ENCODE peak calls at places on chromosomes 12 and 14, in six cellular contexts. One of them, this sample, is unnamed.

GRCh38 chr12:105455250-105455649 is 124.8 kb downstream of the C12orf75 start:
- DNase-seq in transverse colon: no peak
- DNase-seq in IMR-90: no peak
- DNase-seq in breast epithelium: no peak
- DNase-seq in stomach: no peak
- DNase-seq in A549: no peak
- DNase-seq in this sample: no peak

GRCh38 chr12:26285401-26285800 is 90.0 kb downstream of the SSPN start:
- DNase-seq in A549: no peak
- DNase-seq in breast epithelium: no peak
- DNase-seq in stomach: no peak
- DNase-seq in IMR-90: no peak
- DNase-seq in transverse colon: no peak
- DNase-seq in this sample: no peak

GRCh38 chr12:67025543-67026114 is 243.5 kb upstream of the CAND1 start:
- DNase-seq in A549: peak
- DNase-seq in stomach: peak
- DNase-seq in breast epithelium: no peak
- DNase-seq in transverse colon: peak
- DNase-seq in IMR-90: no peak
- DNase-seq in this sample: peak

GRCh38 chr14:76461886-76462285 is 85.9 kb downstream of the ESRRB start:
- DNase-seq in A549: no peak
- DNase-seq in IMR-90: no peak
- DNase-seq in transverse colon: no peak
- DNase-seq in breast epithelium: no peak
- DNase-seq in stomach: no peak
- DNase-seq in this sample: no peak

GRCh38 chr14:28755930-28756895 is 10.4 kb upstream of the FOXG1 start:
- DNase-seq in transverse colon: no peak
- DNase-seq in A549: no peak
- DNase-seq in stomach: no peak
- DNase-seq in IMR-90: no peak
- DNase-seq in breast epithelium: no peak
- DNase-seq in this sample: no peak

GRCh38 chr12:105214670-105215375 is 21.2 kb downstream of the APPL2 start:
- DNase-seq in stomach: peak
- DNase-seq in breast epithelium: peak
- DNase-seq in A549: no peak
- DNase-seq in transverse colon: peak
- DNase-seq in IMR-90: no peak
- DNase-seq in this sample: no peak

GRCh38 chr12:95590775-95591174 is 39.5 kb upstream of the USP44 start:
- DNase-seq in breast epithelium: no peak
- DNase-seq in transverse colon: no peak
- DNase-seq in A549: no peak
- DNase-seq in IMR-90: no peak
- DNase-seq in stomach: no peak
- DNase-seq in this sample: no peak

GRCh38 chr12:129109174-129110001 is 256.1 kb downstream of the GLT1D1 start:
- DNase-seq in breast epithelium: no peak
- DNase-seq in transverse colon: no peak
- DNase-seq in A549: no peak
- DNase-seq in IMR-90: no peak
- DNase-seq in stomach: no peak
- DNase-seq in this sample: no peak

GRCh38 chr14:63045234-63045611 is at the start of gene KCNH5:
- DNase-seq in stomach: no peak
- DNase-seq in IMR-90: peak
- DNase-seq in transverse colon: no peak
- DNase-seq in A549: peak
- DNase-seq in breast epithelium: no peak
- DNase-seq in this sample: no peak

GRCh38 chr12:109151457-109151856 is 35.1 kb downstream of the ACACB start:
- DNase-seq in A549: no peak
- DNase-seq in stomach: no peak
- DNase-seq in breast epithelium: no peak
- DNase-seq in transverse colon: no peak
- DNase-seq in IMR-90: no peak
- DNase-seq in this sample: no peak

GRCh38 chr12:109150124-109150640 is 33.8 kb downstream of the ACACB start:
- DNase-seq in A549: no peak
- DNase-seq in IMR-90: no peak
- DNase-seq in breast epithelium: no peak
- DNase-seq in stomach: no peak
- DNase-seq in transverse colon: no peak
- DNase-seq in this sample: no peak

GRCh38 chr12:109153711-109154434 is 37.5 kb downstream of the ACACB start:
- DNase-seq in IMR-90: no peak
- DNase-seq in A549: peak
- DNase-seq in breast epithelium: no peak
- DNase-seq in stomach: peak
- DNase-seq in transverse colon: no peak
- DNase-seq in this sample: no peak

GRCh38 chr12:109144224-109144623 is 27.8 kb downstream of the ACACB start:
- DNase-seq in transverse colon: no peak
- DNase-seq in breast epithelium: no peak
- DNase-seq in A549: no peak
- DNase-seq in IMR-90: no peak
- DNase-seq in stomach: no peak
- DNase-seq in this sample: no peak

DNA sequence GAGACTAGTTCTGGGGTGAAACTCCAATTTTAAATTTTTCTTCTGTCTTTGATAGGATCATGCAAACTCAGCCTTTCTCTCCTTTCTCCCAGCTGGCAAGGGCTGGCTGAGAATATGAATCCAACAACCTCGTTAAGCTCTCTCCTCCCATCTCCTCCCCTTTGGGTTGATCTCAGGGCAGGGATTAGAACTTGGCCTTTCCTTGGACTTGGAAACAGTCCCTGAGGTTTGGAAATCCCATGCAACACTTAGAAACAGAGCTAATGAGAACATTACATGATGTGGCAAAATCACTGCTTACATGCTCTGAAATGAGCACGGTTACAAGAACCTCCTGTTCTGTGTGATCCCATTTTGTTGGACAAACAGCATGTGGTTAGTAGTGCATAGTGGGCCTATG is 31.6 kb downstream of the ACACB start:
- DNase-seq in IMR-90: no peak
- DNase-seq in A549: no peak
- DNase-seq in stomach: no peak
- DNase-seq in breast epithelium: no peak
- DNase-seq in transverse colon: peak
- DNase-seq in this sample: no peak
- TF ChIP-seq POLR2A in IMR-90: no peak
- TF ChIP-seq POLR2A in A549: no peak
- TF ChIP-seq POLR2A in stomach: no peak
- TF ChIP-seq POLR2A in breast epithelium: no peak
- TF ChIP-seq POLR2A in transverse colon: no peak
- TF ChIP-seq POLR2A in this sample: no peak

DNA sequence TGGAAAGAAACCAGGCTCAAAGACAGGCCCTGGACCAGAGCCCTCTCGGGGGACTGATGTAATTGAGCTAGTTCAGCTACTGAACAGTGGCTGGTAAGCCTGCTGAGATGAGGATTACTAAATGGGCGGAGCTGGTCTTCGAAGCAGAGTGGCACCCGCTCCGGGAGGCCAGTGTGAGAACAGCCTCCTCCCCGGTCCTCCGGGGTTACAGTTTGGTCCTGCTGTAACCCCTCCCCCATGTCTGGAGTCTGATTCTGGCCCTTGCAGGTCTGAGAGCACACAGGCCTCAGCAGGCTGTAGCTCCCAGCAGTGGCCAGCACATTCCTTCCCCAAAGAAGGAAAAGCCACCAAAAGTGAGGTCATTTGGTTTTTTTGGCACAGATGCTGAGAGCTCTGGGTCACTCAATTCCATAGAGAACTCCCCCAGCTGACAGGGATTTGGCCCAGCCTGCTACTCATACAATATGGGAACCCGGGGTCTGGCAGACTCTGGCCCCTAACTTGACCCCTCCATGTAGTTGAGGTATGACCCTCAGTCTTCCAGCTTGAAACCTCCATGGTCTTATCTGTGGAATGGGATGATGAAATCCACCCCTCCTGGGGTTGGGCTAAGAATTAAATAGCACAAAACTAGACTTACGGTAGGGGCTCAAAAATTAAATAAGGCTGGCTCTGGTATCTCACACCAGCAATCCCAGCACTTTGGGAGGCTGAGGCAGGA is 39.0 kb downstream of the ACTN1 start:
- DNase-seq in stomach: peak
- DNase-seq in A549: peak
- DNase-seq in breast epithelium: no peak
- DNase-seq in IMR-90: peak
- DNase-seq in transverse colon: peak
- DNase-seq in this sample: no peak
- TF ChIP-seq POLR2A in stomach: no peak
- TF ChIP-seq POLR2A in A549: no peak
- TF ChIP-seq POLR2A in breast epithelium: no peak
- TF ChIP-seq POLR2A in IMR-90: no peak
- TF ChIP-seq POLR2A in transverse colon: no peak
- TF ChIP-seq POLR2A in this sample: no peak

DNA sequence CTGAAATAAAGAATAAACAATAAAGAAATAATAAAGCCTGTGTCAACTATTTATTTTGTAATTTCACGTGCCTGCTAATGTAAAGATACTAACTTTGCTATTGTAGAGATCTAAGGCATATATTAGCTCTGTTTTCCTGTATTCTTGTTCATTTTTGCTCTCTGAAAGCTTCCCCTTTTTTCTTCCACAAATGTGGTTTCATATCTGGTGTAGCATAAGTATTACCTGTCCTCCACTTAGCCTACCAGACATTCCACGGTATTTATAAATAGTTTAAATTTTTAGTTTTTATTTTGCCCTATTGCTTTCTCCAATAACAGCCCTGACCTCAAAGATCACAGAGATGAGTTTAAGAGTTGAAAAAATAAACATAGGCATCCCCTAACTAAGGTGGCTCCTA is 92.6 kb upstream of the ATP2B1 start:
- DNase-seq in transverse colon: no peak
- DNase-seq in IMR-90: no peak
- DNase-seq in stomach: no peak
- DNase-seq in breast epithelium: no peak
- DNase-seq in A549: no peak
- DNase-seq in this sample: peak
- TF ChIP-seq POLR2A in transverse colon: no peak
- TF ChIP-seq POLR2A in IMR-90: no peak
- TF ChIP-seq POLR2A in stomach: no peak
- TF ChIP-seq POLR2A in breast epithelium: no peak
- TF ChIP-seq POLR2A in A549: no peak
- TF ChIP-seq POLR2A in this sample: no peak

GRCh38 chr14:104315169-104315568 is 176.8 kb downstream of the KIF26A start:
- DNase-seq in breast epithelium: peak
- DNase-seq in A549: no peak
- DNase-seq in IMR-90: no peak
- DNase-seq in stomach: peak
- DNase-seq in transverse colon: no peak
- DNase-seq in this sample: no peak

GRCh38 chr14:104317500-104317805 is 179.1 kb downstream of the KIF26A start:
- DNase-seq in breast epithelium: no peak
- DNase-seq in A549: no peak
- DNase-seq in IMR-90: no peak
- DNase-seq in stomach: peak
- DNase-seq in transverse colon: no peak
- DNase-seq in this sample: no peak

GRCh38 chr14:104315625-104316024 is 177.2 kb downstream of the KIF26A start:
- DNase-seq in stomach: peak
- DNase-seq in transverse colon: no peak
- DNase-seq in breast epithelium: peak
- DNase-seq in A549: no peak
- DNase-seq in IMR-90: no peak
- DNase-seq in this sample: no peak

GRCh38 chr14:104316723-104317499 is 178.5 kb downstream of the KIF26A start:
- DNase-seq in stomach: peak
- DNase-seq in A549: no peak
- DNase-seq in IMR-90: no peak
- DNase-seq in breast epithelium: peak
- DNase-seq in transverse colon: no peak
- DNase-seq in this sample: no peak

DNA sequence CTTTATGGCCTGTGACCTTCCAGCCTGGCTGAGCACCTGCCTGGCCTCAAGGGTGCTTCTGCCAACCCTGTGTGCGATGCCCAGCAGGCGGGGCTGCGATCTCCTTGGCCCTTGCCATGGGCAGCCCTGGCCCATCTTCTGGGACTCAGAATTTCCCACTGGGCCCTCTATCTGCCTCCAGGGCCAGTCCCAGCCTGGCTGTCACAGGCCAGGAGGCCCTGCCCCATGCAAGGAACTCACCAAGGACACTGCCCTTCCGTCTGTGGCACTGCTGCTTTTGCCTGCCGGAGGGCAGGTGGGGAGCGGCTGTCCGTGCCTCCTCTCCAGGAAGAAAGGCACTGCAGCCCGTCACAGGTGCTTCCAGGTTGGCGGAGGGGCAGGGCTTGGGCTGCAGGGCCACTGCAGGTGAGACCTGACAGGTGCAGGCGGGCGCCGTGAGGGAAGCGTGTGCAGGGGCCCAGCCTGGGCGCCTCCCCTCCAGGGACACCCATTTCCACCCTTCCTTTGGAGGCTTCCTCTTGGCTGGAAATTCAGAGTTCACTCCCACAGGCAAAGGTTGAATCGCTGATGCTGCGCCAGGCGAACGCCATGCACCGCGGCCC is 177.8 kb downstream of the KIF26A start:
- DNase-seq in IMR-90: no peak
- DNase-seq in stomach: peak
- DNase-seq in breast epithelium: peak
- DNase-seq in A549: no peak
- DNase-seq in transverse colon: peak
- DNase-seq in this sample: no peak
- TF ChIP-seq POLR2A in IMR-90: no peak
- TF ChIP-seq POLR2A in stomach: no peak
- TF ChIP-seq POLR2A in breast epithelium: no peak
- TF ChIP-seq POLR2A in A549: no peak
- TF ChIP-seq POLR2A in transverse colon: peak
- TF ChIP-seq POLR2A in this sample: no peak